ENCODE peak calls at places on chromosome 22, in seven cellular contexts. F is A549, K is tibial nerve, W is K562, I is uterus, J is IMR-90, E is stomach. T is an unnamed sample.

GRCh38 chr22:40679964-40680818 is 907 bp downstream of the MCHR1 start:
- DNase-seq in J (peak; percentile 31), I (no peak), F (peak; percentile 15), K (no peak), W (no peak), E (no peak), T (no peak)

GRCh38 chr22:16806401-16806800 is 18.8 kb downstream of the XKR3 start:
- DNase-seq in J (no peak), F (no peak), W (no peak), E (no peak), I (no peak), K (no peak), T (no peak)

GRCh38 chr22:47172771-47173534 is 410.5 kb downstream of the TBC1D22A start:
- DNase-seq in I (peak; percentile 3), E (no peak), W (no peak), J (no peak), K (no peak), F (no peak), T (no peak)

GRCh38 chr22:20671409-20672081 is 102.4 kb upstream of the SERPIND1 start:
- DNase-seq in F (no peak), E (no peak), K (no peak), W (no peak), I (no peak), J (no peak), T (no peak)

GRCh38 chr22:17629646-17630045 is 1.1 kb upstream of the ATP6V1E1 start:
- DNase-seq in I (no peak), E (no peak), J (no peak), F (no peak), K (no peak), W (no peak), T (peak; percentile 32)

GRCh38 chr22:39148727-39149535 is 3.5 kb downstream of the CBX7 start:
- DNase-seq in F (no peak), I (peak; percentile 79), J (no peak), K (peak; percentile 69), W (peak; percentile 58), E (peak; percentile 47), T (peak; percentile 36)

GRCh38 chr22:25447067-25447688 is 117.3 kb upstream of the GRK3 start:
- DNase-seq in I (no peak), K (no peak), W (peak; percentile 5), J (no peak), E (no peak), F (no peak), T (no peak)

GRCh38 chr22:29689872-29690213 is 30.0 kb upstream of the CABP7 start:
- DNase-seq in I (peak; percentile 53), W (no peak), J (peak; percentile 55), F (peak; percentile 30), E (peak; percentile 75), K (peak; percentile 50), T (peak; percentile 54)

GRCh38 chr22:37144180-37144554 is 5.5 kb downstream of the IL2RB start:
- DNase-seq in K (no peak), I (no peak), W (no peak), J (no peak), E (no peak), F (no peak), T (no peak)

GRCh38 chr22:18056161-18056666 is 21.6 kb upstream of the PEX26 start:
- DNase-seq in K (no peak), J (peak; percentile 76), I (no peak), W (peak; percentile 31), F (peak; percentile 44), E (no peak), T (peak; percentile 57)

GRCh38 chr22:23638611-23639010 is 6.5 kb upstream of the DRICH1 start:
- DNase-seq in E (no peak), W (no peak), K (no peak), J (no peak), I (no peak), F (no peak), T (no peak)

GRCh38 chr22:43310311-43310710 is 32.9 kb downstream of the SCUBE1 start:
- DNase-seq in J (no peak), K (no peak), W (peak; percentile 30), E (no peak), F (no peak), I (no peak), T (peak; percentile 47)

GRCh38 chr22:41181349-41182241 is 23.5 kb upstream of the L3MBTL2 start:
- DNase-seq in I (no peak), F (no peak), E (no peak), J (peak; percentile 66), W (no peak), K (no peak), T (no peak)

DNA sequence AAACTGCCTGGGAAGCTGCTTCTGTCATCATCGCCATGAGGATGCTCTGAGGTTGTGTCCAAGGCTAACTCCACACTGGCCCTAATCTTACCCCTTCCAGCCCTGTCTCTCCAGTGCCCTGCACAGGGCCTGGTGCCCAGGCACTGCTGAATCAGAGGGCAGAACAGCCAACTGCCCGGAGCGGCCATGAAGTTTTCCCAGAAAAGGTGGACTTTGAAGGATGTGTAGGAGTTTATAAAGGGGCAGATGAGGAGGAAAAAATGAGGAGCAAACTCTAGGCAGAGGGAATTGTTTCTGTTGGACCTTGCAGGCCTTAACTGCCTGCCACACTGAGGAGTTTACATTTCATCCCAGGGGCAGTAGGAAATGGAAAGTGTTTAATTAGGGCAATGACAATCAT is 39.4 kb upstream of the TCF20 start:
- DNase-seq in W (no peak), K (no peak), E (no peak), F (no peak), I (no peak), J (no peak), T (no peak)
- TF ChIP-seq POLR2A in W (no peak), K (no peak), E (no peak), F (no peak), I (no peak), J (no peak), T (no peak)

DNA sequence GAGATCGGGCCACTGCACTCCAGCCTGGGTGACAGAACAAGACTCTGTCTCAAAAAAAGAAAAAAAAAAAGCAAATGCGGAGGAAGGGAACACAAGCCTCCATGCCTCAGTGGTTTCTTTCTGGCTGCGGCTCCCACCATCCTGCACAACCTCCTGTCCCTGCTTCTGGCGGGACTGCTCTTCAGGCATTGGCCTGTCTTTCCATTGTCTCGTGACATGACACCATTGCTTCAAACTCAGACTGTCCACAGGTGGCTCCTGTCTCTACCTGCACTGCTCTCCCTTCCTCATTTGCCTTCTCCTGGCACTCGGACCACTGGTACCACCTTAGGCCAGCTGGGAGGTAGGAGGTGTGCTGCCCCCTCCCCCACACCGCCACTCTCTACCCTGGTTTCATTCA is 10.6 kb upstream of the PPM1F start:
- DNase-seq in I (no peak), E (no peak), K (no peak), J (no peak), F (no peak), W (no peak), T (no peak)
- TF ChIP-seq POLR2A in I (no peak), E (no peak), K (no peak), J (no peak), F (no peak), W (peak; percentile 42), T (no peak)

GRCh38 chr22:21982338-21982965 is at the start of gene TOP3B:
- DNase-seq in K (peak; percentile 64), W (peak; percentile 100), E (peak; percentile 88), I (peak; percentile 75), F (peak; percentile 75), J (peak; percentile 69), T (peak; percentile 91)
- TF ChIP-seq POLR2A in K (no peak), W (no peak), E (no peak), I (peak; percentile 36), F (peak; percentile 82), J (peak; percentile 64), T (peak; percentile 70)

DNA sequence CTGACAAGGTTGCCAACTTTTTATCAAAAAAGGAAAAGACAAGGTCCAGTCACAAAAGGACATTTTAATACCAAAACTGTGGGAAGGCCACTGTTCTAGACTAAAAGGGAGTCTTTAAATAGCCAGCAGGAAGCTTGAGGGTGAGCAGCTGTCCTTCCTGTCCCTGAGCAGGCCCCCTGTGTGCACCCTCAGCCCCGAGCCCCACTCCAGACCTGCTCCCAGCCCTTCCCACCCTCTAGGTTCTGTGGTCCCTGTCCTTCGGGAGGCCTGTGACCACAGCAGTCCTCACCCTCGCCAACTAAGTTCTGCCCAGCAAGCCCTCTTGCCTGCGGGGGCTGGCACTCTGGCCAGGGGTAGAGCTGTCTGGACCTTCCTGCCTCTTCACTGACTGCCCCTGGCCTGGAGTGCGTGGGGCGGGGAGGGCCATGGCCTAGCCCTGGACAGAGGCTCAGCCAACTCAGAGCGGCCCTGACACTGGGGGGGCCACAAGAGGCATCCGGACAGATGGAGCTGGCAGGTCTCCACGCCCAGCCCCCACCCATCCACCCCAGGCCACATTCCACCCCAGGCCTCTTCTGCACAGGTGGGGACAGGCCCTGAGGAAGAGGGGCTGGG is 1.6 kb upstream of the PLXNB2 start:
- DNase-seq in J (no peak), K (no peak), I (no peak), W (no peak), F (no peak), E (no peak), T (no peak)
- TF ChIP-seq POLR2A in J (no peak), K (no peak), I (no peak), W (no peak), F (no peak), E (no peak), T (no peak)